ENCODE peak calls at places on chromosomes 13 and 19, in four cellular contexts. K, F, H and W are unnamed samples.
A peak's percentile ranks its signal among the peaks of the same experiment; 100 is the strongest.

GRCh38 chr19:35284153-35285140 is 2.1 kb downstream of the HAMP start:
- DNase-seq in H (no peak), K (no peak), F (no peak), W (no peak)

GRCh38 chr13:79525458-79525857 is 44.5 kb downstream of the NDFIP2 start:
- DNase-seq in F (no peak), H (no peak), K (no peak), W (no peak)

GRCh38 chr13:62162860-62163259 is 747.2 kb upstream of the PCDH20 start:
- DNase-seq in H (no peak), K (no peak), F (no peak), W (no peak)

GRCh38 chr19:40284501-40285352 is at the start of gene AKT2:
- DNase-seq in K (peak; percentile 47), H (peak; percentile 90), F (peak; percentile 43), W (no peak)

GRCh38 chr19:42344336-42344893 is 19.0 kb downstream of the MEGF8 start:
- DNase-seq in F (no peak), K (no peak), H (no peak), W (no peak)

GRCh38 chr13:65064967-65065366 is 2165.2 kb downstream of the PCDH9 start:
- DNase-seq in K (no peak), F (no peak), H (no peak), W (no peak)

GRCh38 chr19:54391589-54392061 is 23.6 kb upstream of the TTYH1 start:
- DNase-seq in K (no peak), F (no peak), H (no peak), W (no peak)

GRCh38 chr19:48997972-48998371 is 4.3 kb downstream of the RUVBL2 start:
- DNase-seq in F (peak; percentile 21), K (no peak), H (peak; percentile 75), W (no peak)

GRCh38 chr13:26749285-26749684 is 11.3 kb downstream of the GPR12 start:
- DNase-seq in H (no peak), K (no peak), F (no peak), W (no peak)